ENCODE peak calls at places on chromosomes 11 and 22, in seven cellular contexts. S, Z, B, F, J, R and M are unnamed samples.
A peak's percentile ranks its signal among the peaks of the same experiment; 100 is the strongest.

GRCh38 chr11:9722023-9722422 is 58.1 kb downstream of the SWAP70 start:
- DNase-seq in S (no peak), Z (no peak), B (no peak), F (no peak), J (no peak), R (no peak), M (no peak)

GRCh38 chr11:2774173-2775082 is 74.6 kb upstream of the KCNQ1OT1 start:
- DNase-seq in S (peak; percentile 15), Z (peak; percentile 26), B (no peak), F (no peak), J (no peak), R (peak; percentile 7), M (no peak)

GRCh38 chr11:19370100-19370861 is 129.5 kb upstream of the E2F8 start:
- DNase-seq in S (no peak), Z (no peak), B (peak; percentile 74), F (no peak), J (peak; percentile 89), R (peak; percentile 15), M (peak; percentile 83)

GRCh38 chr11:117670924-117671323 is 126.1 kb downstream of the DSCAML1 start:
- DNase-seq in S (no peak), Z (no peak), B (no peak), F (no peak), J (no peak), R (no peak), M (no peak)

GRCh38 chr11:116189378-116190170 is 583.2 kb downstream of the BUD13 start:
- DNase-seq in S (no peak), Z (no peak), B (no peak), F (no peak), J (no peak), R (no peak), M (no peak)

GRCh38 chr11:1896468-1896867 is 4.8 kb upstream of the PRR33 start:
- DNase-seq in S (no peak), Z (no peak), B (no peak), F (no peak), J (no peak), R (no peak), M (no peak)

GRCh38 chr11:117924631-117925170 is 4.5 kb downstream of the TMPRSS13 start:
- DNase-seq in S (no peak), Z (no peak), B (no peak), F (no peak), J (no peak), R (no peak), M (no peak)

GRCh38 chr11:125300791-125301218 is 136.3 kb downstream of the PKNOX2 start:
- DNase-seq in S (no peak), Z (no peak), B (peak; percentile 72), F (no peak), J (peak; percentile 77), R (no peak), M (peak; percentile 85)

GRCh38 chr11:111739299-111739698 is 26.9 kb downstream of the PPP2R1B start:
- DNase-seq in S (no peak), Z (no peak), B (no peak), F (no peak), J (no peak), R (no peak), M (no peak)

GRCh38 chr22:37519268-37520195 is at the start of gene CARD10:
- DNase-seq in S (no peak), Z (peak; percentile 62), B (peak; percentile 51), F (no peak), J (no peak), R (peak; percentile 59), M (peak; percentile 38)

GRCh38 chr22:38228873-38229740 is 27.3 kb downstream of the MAFF start:
- DNase-seq in S (no peak), Z (no peak), B (peak; percentile 86), F (peak; percentile 85), J (peak; percentile 72), R (no peak), M (peak; percentile 88)

GRCh38 chr22:30650508-30651116 is 15.0 kb downstream of the SLC35E4 start:
- DNase-seq in S (peak; percentile 50), Z (no peak), B (no peak), F (no peak), J (no peak), R (no peak), M (no peak)

GRCh38 chr11:46747150-46747549 is 28.1 kb downstream of the F2 start:
- DNase-seq in S (no peak), Z (no peak), B (no peak), F (no peak), J (no peak), R (no peak), M (no peak)

GRCh38 chr11:119912214-119912613 is 183.2 kb upstream of the NECTIN1 start:
- DNase-seq in S (no peak), Z (no peak), B (no peak), F (no peak), J (no peak), R (no peak), M (no peak)

GRCh38 chr11:11157201-11157600 is 195.8 kb downstream of the CSNK2A3 start:
- DNase-seq in S (no peak), Z (no peak), B (peak; percentile 54), F (peak; percentile 21), J (peak; percentile 11), R (no peak), M (peak; percentile 23)
- TF ChIP-seq CTCF in S (no peak), Z (no peak), B (peak; percentile 65), F (no peak), J (peak; percentile 44), R (no peak), M (peak; percentile 55)

GRCh38 chr11:65262775-65263174 is 1.0 kb downstream of the POLA2 start:
- DNase-seq in S (no peak), Z (no peak), B (no peak), F (no peak), J (no peak), R (no peak), M (no peak)
- H3K4me3 ChIP-seq in S (peak overlapping the region; percentile 80), Z (peak overlapping the region; percentile 66), B (peak overlapping the region; percentile 93), F (no peak overlapping the region), J (peak overlapping the region; percentile 81), R (no peak overlapping the region), M (peak overlapping the region; percentile 66)

DNA sequence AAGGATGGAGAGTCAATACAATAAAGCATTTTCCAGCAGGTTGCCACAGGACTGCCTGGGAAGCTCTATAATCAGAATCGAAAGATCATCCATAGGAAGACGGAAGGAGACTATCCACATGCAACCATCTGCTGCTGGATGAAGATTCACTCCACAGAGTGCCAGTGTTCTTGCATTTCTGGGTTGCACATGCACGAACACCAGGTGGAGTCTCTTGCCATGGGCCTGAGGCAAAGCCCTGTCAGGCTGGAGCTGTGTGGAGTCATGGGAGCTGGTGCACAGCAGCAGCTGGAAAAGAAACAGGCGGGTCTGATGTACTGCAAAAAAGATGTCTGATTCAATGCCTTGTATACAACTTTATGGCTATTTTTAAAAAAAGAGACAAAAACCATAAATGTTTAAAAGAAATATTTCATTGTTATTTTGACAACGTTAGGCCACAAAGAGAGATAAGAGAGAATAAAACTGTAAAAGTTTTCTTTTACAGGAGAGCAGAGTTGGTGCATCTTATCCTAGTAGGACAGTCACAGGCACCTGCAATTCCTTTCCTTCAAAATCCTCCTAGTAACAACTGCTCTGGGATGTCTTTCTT is 12.9 kb upstream of the FAT3 start:
- DNase-seq in S (no peak), Z (no peak), B (peak; percentile 45), F (peak; percentile 41), J (peak; percentile 55), R (peak; percentile 11), M (peak; percentile 31)
- TF ChIP-seq CTCF in S (no peak), Z (no peak), B (peak; percentile 52), F (no peak), J (peak; percentile 60), R (peak; percentile 19), M (peak; percentile 61)

DNA sequence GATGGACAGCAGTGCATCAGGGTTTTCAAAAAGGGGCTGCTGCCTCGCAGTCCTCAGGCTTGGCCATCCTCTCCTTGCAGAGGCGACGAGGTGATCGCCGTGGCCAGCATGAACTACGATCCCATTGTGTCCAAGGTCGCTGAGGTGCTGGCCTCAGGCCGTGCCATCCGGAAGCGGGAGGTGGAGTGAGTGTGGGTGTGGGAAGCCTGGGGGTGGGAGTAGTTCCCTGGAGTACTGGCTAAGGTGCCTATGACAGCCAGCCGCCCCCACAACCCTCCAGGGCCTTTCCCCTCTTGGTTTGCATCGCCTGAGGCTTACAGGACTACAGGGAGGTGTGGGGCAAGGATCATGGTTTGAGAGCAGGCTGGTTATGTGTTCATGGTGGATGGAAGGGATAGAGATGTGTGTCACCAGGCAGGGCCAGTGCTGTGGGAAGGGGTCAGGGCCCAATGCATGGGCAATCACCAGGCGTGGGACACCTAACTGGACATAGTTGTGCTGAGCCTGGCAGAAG is 2.1 kb upstream of the LZTR1 start:
- DNase-seq in S (no peak), Z (no peak), B (no peak), F (no peak), J (no peak), R (no peak), M (no peak)
- H3K4me3 ChIP-seq in S (peak overlapping the region; percentile 42), Z (peak overlapping the region; percentile 4), B (no peak overlapping the region), F (no peak overlapping the region), J (peak overlapping the region; percentile 22), R (no peak overlapping the region), M (peak overlapping the region; percentile 11)

GRCh38 chr11:64804346-64805210 is 1.6 kb upstream of the MAP4K2 start:
- DNase-seq in S (no peak), Z (no peak), B (no peak), F (no peak), J (no peak), R (no peak), M (no peak)

GRCh38 chr11:64803846-64804345 is 882 bp upstream of the MAP4K2 start:
- DNase-seq in S (no peak), Z (no peak), B (no peak), F (no peak), J (no peak), R (no peak), M (no peak)

GRCh38 chr11:64801591-64802369 is 1.2 kb downstream of the MAP4K2 start:
- DNase-seq in S (no peak), Z (no peak), B (no peak), F (no peak), J (no peak), R (no peak), M (no peak)

GRCh38 chr11:64802370-64803162 is 448 bp downstream of the MAP4K2 start:
- DNase-seq in S (no peak), Z (no peak), B (no peak), F (no peak), J (no peak), R (no peak), M (no peak)

GRCh38 chr11:64803163-64803845 is at the start of gene MAP4K2:
- DNase-seq in S (peak; percentile 77), Z (peak; percentile 91), B (peak; percentile 93), F (peak; percentile 93), J (peak; percentile 74), R (peak; percentile 88), M (peak; percentile 72)
- TF ChIP-seq CTCF in S (peak; percentile 15), Z (no peak), B (peak; percentile 46), F (no peak), J (peak; percentile 19), R (peak; percentile 21), M (peak; percentile 32)

DNA sequence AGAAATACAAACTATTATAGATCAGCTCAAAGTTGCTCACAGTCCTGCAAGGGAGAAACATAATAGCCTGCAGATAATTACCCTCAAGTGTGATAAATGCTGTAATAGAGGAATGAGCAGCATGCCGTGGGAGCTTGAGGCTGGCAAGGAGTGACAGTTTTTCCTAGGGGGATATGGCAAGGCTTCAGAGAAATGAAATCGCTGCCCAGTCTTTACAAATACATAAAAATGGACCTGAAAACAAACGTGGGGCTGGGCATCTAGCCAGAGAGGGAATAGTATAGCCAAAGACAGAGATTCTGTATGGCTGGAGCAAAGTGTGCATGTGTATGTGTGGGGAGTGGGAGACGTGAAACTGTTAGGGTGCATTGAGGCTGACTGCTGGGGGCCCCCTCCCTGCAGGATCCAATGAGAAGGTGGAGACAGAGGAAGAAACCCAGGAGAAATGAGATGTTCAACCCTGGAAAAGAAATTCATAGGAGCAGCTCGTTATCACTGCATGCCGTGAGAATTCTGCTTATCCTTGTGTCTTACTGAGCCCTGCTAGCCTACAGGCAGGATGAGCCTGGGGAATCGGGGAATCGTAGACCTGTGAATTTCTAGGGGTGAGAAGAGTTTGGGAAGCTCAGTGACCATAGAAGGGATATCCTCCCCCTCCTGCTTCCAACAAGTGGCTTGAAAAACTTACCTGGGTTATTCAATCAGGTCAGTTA is 167.0 kb downstream of the LDLRAD3 start:
- DNase-seq in S (no peak), Z (no peak), B (no peak), F (no peak), J (no peak), R (no peak), M (no peak)
- H3K4me3 ChIP-seq in S (no peak overlapping the region), Z (no peak overlapping the region), B (no peak overlapping the region), F (no peak overlapping the region), J (no peak overlapping the region), R (no peak overlapping the region), M (no peak overlapping the region)